ENCODE peak calls at places on chromosomes 3 and 15, in six cellular contexts. B, K, W, R, O and L are unnamed samples.

GRCh38 chr3:134333522-134334181 is 40.6 kb downstream of the AMOTL2 start:
- DNase-seq in R (no peak), K (peak; percentile 84), B (no peak), O (no peak), W (peak; percentile 19), L (no peak)

GRCh38 chr15:60477991-60478632 is 830 bp downstream of the ICE2 start:
- DNase-seq in K (peak; percentile 47), W (no peak), B (no peak), O (no peak), R (no peak), L (peak; percentile 39)

GRCh38 chr15:80996247-80996646 is 4.5 kb upstream of the TLNRD1 start:
- DNase-seq in B (no peak), W (no peak), R (no peak), K (peak; percentile 24), O (no peak), L (peak; percentile 18)

GRCh38 chr3:36178018-36178417 is 202.3 kb upstream of the STAC start:
- DNase-seq in O (no peak), R (no peak), W (no peak), B (no peak), K (no peak), L (no peak)

GRCh38 chr3:29668233-29668632 is 387.4 kb downstream of the RBMS3 start:
- DNase-seq in R (no peak), W (no peak), O (no peak), B (no peak), K (no peak), L (peak; percentile 21)

GRCh38 chr3:181382656-181383055 is 329.1 kb upstream of the SOX2 start:
- DNase-seq in W (no peak), K (no peak), O (no peak), R (no peak), B (no peak), L (no peak)

GRCh38 chr3:81581966-81582599 is 179.4 kb downstream of the GBE1 start:
- DNase-seq in R (peak; percentile 23), K (peak; percentile 62), W (peak; percentile 47), B (no peak), O (no peak), L (peak; percentile 43)

GRCh38 chr15:53716909-53717878 is 42.3 kb downstream of the WDR72 start:
- DNase-seq in K (no peak), R (no peak), W (no peak), B (no peak), O (no peak), L (peak; percentile 22)

GRCh38 chr3:72100062-72100511 is 315.1 kb upstream of the PROK2 start:
- DNase-seq in B (no peak), K (no peak), O (no peak), W (no peak), R (no peak), L (no peak)

GRCh38 chr15:68819451-68820204 is 1.1 kb downstream of the ANP32A start:
- DNase-seq in R (peak; percentile 44), K (peak; percentile 67), W (peak; percentile 47), B (peak; percentile 60), O (peak; percentile 16), L (no peak)

GRCh38 chr3:50586763-50587070 is 17.4 kb downstream of the HEMK1 start:
- DNase-seq in W (no peak), O (no peak), R (no peak), K (no peak), B (no peak), L (no peak)

GRCh38 chr3:66472313-66473134 is 28.3 kb downstream of the LRIG1 start:
- DNase-seq in R (no peak), O (no peak), K (peak; percentile 47), B (peak; percentile 38), W (no peak), L (peak; percentile 98)

GRCh38 chr15:92625297-92625980 is 30.1 kb downstream of the FAM174B start:
- DNase-seq in R (peak; percentile 38), B (no peak), W (no peak), K (peak; percentile 67), O (no peak), L (peak; percentile 76)

DNA sequence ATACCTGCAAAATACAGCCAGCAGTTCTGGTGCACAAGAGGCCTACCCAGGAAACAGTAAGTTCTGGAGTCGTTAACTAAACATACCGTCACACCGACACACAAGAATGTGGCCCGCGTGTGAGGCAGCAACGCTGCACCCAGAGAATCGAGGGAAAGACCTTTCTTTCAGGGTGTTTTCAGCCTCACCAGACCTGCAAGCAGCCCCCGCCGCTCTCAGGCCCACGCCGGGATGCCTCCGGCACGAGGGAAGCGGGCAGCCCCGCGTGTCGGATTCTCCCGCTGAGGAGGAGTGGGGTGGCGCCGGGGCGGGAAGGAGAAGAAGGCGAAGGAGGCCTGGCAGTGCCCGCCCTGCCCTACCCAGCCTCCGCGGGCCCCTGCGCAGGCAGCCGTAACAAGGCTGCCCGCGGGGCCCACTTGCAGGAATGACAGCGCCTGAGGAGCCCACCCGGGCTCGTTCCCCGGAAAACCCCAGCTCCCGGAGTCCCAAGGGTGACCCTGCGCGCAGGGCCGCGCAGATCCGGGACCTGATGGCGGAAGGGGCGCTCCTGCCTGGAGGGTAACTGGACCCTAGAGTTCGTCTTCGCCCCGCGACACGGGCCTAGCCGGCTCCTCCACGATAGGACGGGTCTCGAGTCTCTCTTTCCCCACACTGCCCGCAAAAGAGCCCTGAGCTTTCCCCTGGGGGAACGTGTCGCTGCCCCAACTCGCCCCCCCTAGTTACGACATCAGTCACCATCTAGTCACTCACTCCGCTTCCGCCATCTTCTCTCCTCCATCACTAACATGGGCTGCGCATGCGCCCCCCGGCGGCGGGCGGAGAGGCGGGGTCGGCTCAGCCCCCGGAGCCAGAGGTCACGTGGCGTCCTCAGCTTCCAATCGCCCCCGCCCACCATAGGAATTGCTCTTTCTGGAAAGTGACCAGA is at the start of gene PHC3:
- DNase-seq in O (peak; percentile 89), B (peak; percentile 97), W (peak; percentile 94), R (peak; percentile 93), K (peak; percentile 92), L (peak; percentile 83)
- TF ChIP-seq CTCF in O (no peak), B (no peak), W (peak; percentile 31), R (no peak), K (no peak), L (no peak)

GRCh38 chr3:73228000-73228399 is 166.5 kb downstream of the EBLN2 start:
- DNase-seq in W (no peak), O (no peak), B (no peak), R (no peak), K (no peak), L (no peak)

GRCh38 chr3:73229036-73229435 is 167.6 kb downstream of the EBLN2 start:
- DNase-seq in K (no peak), O (no peak), R (no peak), W (no peak), B (no peak), L (peak; percentile 55)

GRCh38 chr3:73225161-73225861 is 163.9 kb downstream of the EBLN2 start:
- DNase-seq in R (no peak), B (no peak), W (no peak), K (no peak), O (no peak), L (peak; percentile 37)

GRCh38 chr3:73228425-73228824 is 167.0 kb downstream of the EBLN2 start:
- DNase-seq in O (no peak), W (no peak), K (no peak), B (no peak), R (no peak), L (peak; percentile 87)

GRCh38 chr3:73226026-73226425 is 164.6 kb downstream of the EBLN2 start:
- DNase-seq in K (no peak), B (no peak), W (no peak), O (no peak), R (no peak), L (no peak)
- TF ChIP-seq CTCF in K (no peak), B (no peak), W (no peak), O (no peak), R (no peak), L (no peak)

GRCh38 chr3:55817177-55817576 is 330.1 kb upstream of the WNT5A start:
- DNase-seq in K (no peak), B (no peak), R (no peak), W (no peak), O (no peak), L (no peak)

GRCh38 chr3:55815262-55815661 is 328.2 kb upstream of the WNT5A start:
- DNase-seq in B (no peak), W (no peak), K (no peak), O (no peak), R (no peak), L (no peak)

GRCh38 chr3:55819005-55819404 is 331.9 kb upstream of the WNT5A start:
- DNase-seq in W (no peak), K (no peak), B (no peak), R (no peak), O (no peak), L (no peak)

GRCh38 chr3:55823001-55823400 is 335.9 kb upstream of the WNT5A start:
- DNase-seq in B (no peak), K (no peak), W (no peak), O (no peak), R (no peak), L (no peak)

DNA sequence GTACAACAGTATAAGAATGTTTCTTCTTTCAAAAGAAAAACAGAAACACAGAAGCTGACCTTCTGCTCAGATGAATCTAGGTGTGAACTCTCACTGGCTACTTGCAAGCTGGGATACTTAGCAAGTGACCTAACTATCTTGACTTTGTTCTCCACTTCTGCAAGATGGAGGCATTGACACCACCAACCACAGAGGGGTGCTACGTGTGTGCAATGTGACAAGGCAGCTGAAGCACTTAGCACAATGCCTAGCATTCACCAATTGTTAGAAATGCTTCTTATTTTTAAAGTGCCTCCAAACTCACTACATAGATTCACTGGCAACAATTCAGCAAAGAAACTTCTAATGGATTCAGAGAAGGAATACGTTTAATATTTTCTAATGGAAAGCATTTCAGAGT is 331.4 kb upstream of the WNT5A start:
- DNase-seq in O (no peak), B (no peak), K (no peak), W (no peak), R (no peak), L (peak; percentile 17)
- TF ChIP-seq CTCF in O (no peak), B (no peak), K (no peak), W (no peak), R (no peak), L (peak; percentile 19)

DNA sequence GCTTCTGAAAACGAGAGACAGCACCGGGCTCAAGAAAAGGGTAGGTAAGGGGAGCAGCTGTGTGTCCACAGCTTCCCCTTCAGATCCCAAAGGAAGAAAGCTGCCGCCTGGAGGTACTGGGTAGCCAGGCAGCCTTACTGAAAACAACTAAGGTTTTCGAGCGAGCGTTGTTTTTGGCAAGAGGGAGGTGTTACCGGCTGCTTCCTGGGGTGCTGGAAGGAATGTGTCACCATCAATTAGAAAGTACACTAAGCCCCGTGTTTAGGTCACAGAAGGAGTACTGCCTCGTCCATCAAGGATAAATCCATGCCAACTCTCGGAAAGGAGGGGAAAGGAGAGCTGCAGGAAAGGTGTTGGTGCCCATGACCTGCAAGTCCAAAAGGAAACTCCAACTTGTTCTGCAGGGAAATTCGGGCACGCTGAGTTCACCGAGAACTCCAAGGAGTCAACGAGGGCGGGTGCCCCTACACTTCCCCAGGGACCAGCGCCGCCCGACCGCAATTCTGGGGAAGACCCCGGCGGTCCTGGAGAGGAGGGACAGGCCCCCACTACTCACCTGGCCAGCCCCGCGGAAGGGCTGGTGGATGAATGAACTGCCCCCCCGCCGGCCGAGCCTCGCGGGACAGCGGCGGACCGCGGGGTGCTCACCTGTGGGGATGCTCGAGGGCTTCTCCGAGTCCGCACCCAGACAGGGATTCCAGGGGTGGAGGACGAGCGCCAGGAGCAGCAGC is 586 bp downstream of the PLOD2 start:
- DNase-seq in O (no peak), K (peak; percentile 87), R (peak; percentile 82), B (peak; percentile 65), W (peak; percentile 74), L (peak; percentile 76)
- TF ChIP-seq CTCF in O (no peak), K (peak; percentile 73), R (peak; percentile 62), B (peak; percentile 44), W (peak; percentile 62), L (peak; percentile 67)